ENCODE peak calls at places on chromosome 21, in ten cellular contexts. V is OCI-LY7, U is hepatocyte, N is H9, G is neural progenitor cell, M is endothelial cell of umbilical vein, K is MM.1S, P is SK-N-SH, O is IMR-90, W is fibroblast of lung. S is an unnamed sample.

GRCh38 chr21:16455978-16456377 is 726.2 kb downstream of the USP25 start:
- DNase-seq in V (no peak), P (no peak), W (peak; percentile 88), O (no peak), U (no peak), M (no peak), G (no peak), N (no peak), K (no peak), S (peak; percentile 87)

GRCh38 chr21:28636988-28637691 is 355.5 kb downstream of the LTN1 start:
- DNase-seq in M (peak; percentile 96), U (no peak), K (no peak), N (no peak), W (peak; percentile 98), P (no peak), G (no peak), V (no peak), O (peak; percentile 94), S (peak; percentile 96)

GRCh38 chr21:25578070-25578961 is 29.0 kb downstream of the MRPL39 start:
- DNase-seq in O (peak; percentile 36), P (no peak), K (no peak), M (no peak), U (no peak), W (peak; percentile 45), N (no peak), V (no peak), G (no peak), S (peak; percentile 33)

GRCh38 chr21:43764576-43765495 is 11.3 kb downstream of the CSTB start:
- DNase-seq in K (no peak), G (no peak), U (no peak), N (no peak), V (no peak), W (peak; percentile 37), O (no peak), P (no peak), M (no peak), S (no peak)

GRCh38 chr21:46295996-46296752 is 10.0 kb downstream of the YBEY start:
- DNase-seq in M (no peak), N (peak; percentile 64), U (peak; percentile 38), O (peak; percentile 32), G (no peak), K (no peak), W (peak; percentile 40), V (peak; percentile 71), P (no peak), S (no peak)

GRCh38 chr21:35578350-35578782 is 482.0 kb downstream of the SETD4 start:
- DNase-seq in N (no peak), U (no peak), K (no peak), V (no peak), M (no peak), O (peak; percentile 93), W (peak; percentile 95), P (no peak), G (no peak), S (peak; percentile 95)

GRCh38 chr21:15993951-15994350 is 264.2 kb downstream of the USP25 start:
- DNase-seq in N (no peak), O (no peak), G (no peak), V (no peak), P (no peak), M (no peak), K (no peak), U (no peak), W (no peak), S (no peak)

GRCh38 chr21:37915941-37916794 is at the start of gene KCNJ6:
- DNase-seq in U (peak; percentile 80), P (peak; percentile 87), K (no peak), G (peak; percentile 94), M (peak; percentile 47), N (peak; percentile 87), O (peak; percentile 52), W (peak; percentile 41), V (no peak), S (peak; percentile 17)

GRCh38 chr21:46095814-46096595 is 1.9 kb upstream of the COL6A2 start:
- DNase-seq in O (no peak), N (peak; percentile 16), P (no peak), M (no peak), U (no peak), K (no peak), W (no peak), V (no peak), G (no peak), S (no peak)

GRCh38 chr21:27743971-27744564 is 777.2 kb upstream of the ADAMTS5 start:
- DNase-seq in P (no peak), U (no peak), W (no peak), G (no peak), K (no peak), O (no peak), V (no peak), M (no peak), N (no peak), S (no peak)

GRCh38 chr21:38965910-38966504 is 160.3 kb downstream of the ETS2 start:
- DNase-seq in G (peak; percentile 47), U (peak; percentile 80), M (no peak), P (peak; percentile 29), O (peak; percentile 59), N (peak; percentile 83), K (peak; percentile 37), V (no peak), W (peak; percentile 39), S (no peak)

GRCh38 chr21:15837603-15838002 is 107.8 kb downstream of the USP25 start:
- DNase-seq in O (peak; percentile 67), K (no peak), W (peak; percentile 28), M (no peak), U (peak; percentile 42), G (no peak), N (no peak), V (no peak), P (no peak), S (peak; percentile 19)

GRCh38 chr21:39364949-39365348 is 16.1 kb upstream of the HMGN1 start:
- DNase-seq in U (no peak), N (no peak), G (no peak), M (no peak), P (no peak), K (peak; percentile 4), W (no peak), O (peak; percentile 31), V (no peak), S (no peak)

GRCh38 chr21:33598051-33598450 is 9.6 kb upstream of the DONSON start:
- DNase-seq in V (no peak), M (no peak), O (no peak), W (no peak), N (no peak), U (no peak), K (no peak), G (no peak), P (no peak), S (no peak)

GRCh38 chr21:21415741-21416140 is 417.5 kb downstream of the NCAM2 start:
- DNase-seq in G (no peak), V (no peak), M (no peak), K (no peak), O (no peak), N (no peak), P (no peak), U (no peak), W (peak; percentile 56), S (peak; percentile 48)

GRCh38 chr21:38048241-38048640 is 132.0 kb upstream of the KCNJ6 start:
- DNase-seq in P (no peak), W (no peak), K (no peak), M (no peak), G (no peak), U (no peak), O (no peak), N (no peak), V (no peak), S (no peak)

GRCh38 chr21:35326677-35327076 is 277.6 kb upstream of the RUNX1 start:
- DNase-seq in V (no peak), W (peak; percentile 20), M (no peak), U (peak; percentile 19), N (no peak), O (peak; percentile 18), K (no peak), P (no peak), G (no peak), S (no peak)

GRCh38 chr21:42737969-42738590 is 84.7 kb downstream of the PDE9A start:
- DNase-seq in O (no peak), N (no peak), U (peak; percentile 65), M (peak; percentile 25), W (no peak), G (no peak), V (no peak), P (no peak), K (no peak), S (no peak)
- H3K4me2 ChIP-seq in O (no peak overlapping the region), N (no peak overlapping the region), U (no peak overlapping the region), M (no peak overlapping the region), W (no peak overlapping the region), G (no peak overlapping the region), V (no peak overlapping the region), P (no peak overlapping the region), K (no peak overlapping the region), S (no peak overlapping the region)

GRCh38 chr21:14554948-14555347 is 8.8 kb upstream of the SAMSN1 start:
- DNase-seq in O (no peak), K (no peak), P (no peak), M (no peak), W (no peak), G (no peak), V (no peak), N (no peak), U (no peak), S (no peak)
- H2AFZ ChIP-seq in O (no peak overlapping the region), K (no peak overlapping the region), P (no peak overlapping the region), M (no peak overlapping the region), W (no peak overlapping the region), G (no peak overlapping the region), V (no peak overlapping the region), N (no peak overlapping the region), U (no peak overlapping the region), S (no peak overlapping the region)

GRCh38 chr21:36747114-36747814 is 48.3 kb downstream of the SIM2 start:
- DNase-seq in N (peak; percentile 58), U (no peak), G (no peak), P (no peak), K (no peak), M (no peak), V (no peak), O (no peak), W (no peak), S (no peak)

GRCh38 chr21:36750579-36750959 is 51.7 kb downstream of the SIM2 start:
- DNase-seq in U (no peak), V (no peak), P (no peak), G (no peak), N (no peak), O (no peak), M (no peak), K (no peak), W (peak; percentile 51), S (peak; percentile 35)

GRCh38 chr21:36749935-36750578 is 51.1 kb downstream of the SIM2 start:
- DNase-seq in U (peak; percentile 71), O (peak; percentile 44), G (peak; percentile 96), K (no peak), P (no peak), M (no peak), W (peak; percentile 63), V (no peak), N (peak; percentile 87), S (peak; percentile 43)

GRCh38 chr21:36745459-36745858 is 46.5 kb downstream of the SIM2 start:
- DNase-seq in W (no peak), M (no peak), G (no peak), U (no peak), V (no peak), K (no peak), O (no peak), N (no peak), P (no peak), S (no peak)

GRCh38 chr21:36747815-36748381 is 49.0 kb downstream of the SIM2 start:
- DNase-seq in O (peak; percentile 34), P (peak; percentile 92), K (no peak), V (no peak), W (peak; percentile 35), M (peak; percentile 35), N (peak; percentile 79), U (peak; percentile 89), G (peak; percentile 93), S (peak; percentile 16)
- H3K4me2 ChIP-seq in O (peak overlapping the region; percentile 67), P (peak overlapping the region; percentile 66), K (no peak overlapping the region), V (no peak overlapping the region), W (peak overlapping the region; percentile 54), M (peak overlapping the region; percentile 56), N (peak overlapping the region; percentile 48), U (peak overlapping the region; percentile 98), G (peak overlapping the region; percentile 90), S (peak overlapping the region; percentile 83)

GRCh38 chr21:40680311-40680710 is 166.6 kb downstream of the DSCAM start:
- DNase-seq in N (no peak), V (no peak), W (no peak), G (peak; percentile 13), O (no peak), P (no peak), U (no peak), K (peak; percentile 79), M (no peak), S (no peak)
- H2AFZ ChIP-seq in N (no peak overlapping the region), V (no peak overlapping the region), W (no peak overlapping the region), G (peak overlapping the region; percentile 11), O (no peak overlapping the region), P (no peak overlapping the region), U (no peak overlapping the region), K (peak overlapping the region; percentile 20), M (no peak overlapping the region), S (no peak overlapping the region)